ENCODE peak calls at places on chromosomes 4 and X, in four cellular contexts. One of them, this sample, is unnamed.

GRCh38 chrX:153984351-153985178 is 12.0 kb downstream of the TMEM187 start:
- DNase-seq in fibroblast of lung: no peak
- DNase-seq in right lobe of liver: no peak
- DNase-seq in stomach: no peak
- DNase-seq in this sample: no peak

GRCh38 chr4:174260099-174260498 is 23.4 kb downstream of the FBXO8 start:
- DNase-seq in fibroblast of lung: peak; percentile 56
- DNase-seq in right lobe of liver: no peak
- DNase-seq in stomach: no peak
- DNase-seq in this sample: no peak

GRCh38 chr4:6473264-6474052 is 1.0 kb upstream of the PPP2R2C start:
- DNase-seq in right lobe of liver: no peak
- DNase-seq in fibroblast of lung: no peak
- DNase-seq in stomach: no peak
- DNase-seq in this sample: no peak

GRCh38 chr4:141645611-141646340 is 9.4 kb downstream of the IL15 start:
- DNase-seq in stomach: no peak
- DNase-seq in fibroblast of lung: peak; percentile 97
- DNase-seq in right lobe of liver: no peak
- DNase-seq in this sample: no peak

GRCh38 chr4:147090486-147090885 is 144.8 kb upstream of the TTC29 start:
- DNase-seq in stomach: no peak
- DNase-seq in right lobe of liver: no peak
- DNase-seq in fibroblast of lung: no peak
- DNase-seq in this sample: no peak

GRCh38 chr4:93832097-93832496 is 3.5 kb downstream of the ATOH1 start:
- DNase-seq in right lobe of liver: no peak
- DNase-seq in fibroblast of lung: no peak
- DNase-seq in stomach: no peak
- DNase-seq in this sample: no peak

GRCh38 chrX:66039916-66040315 is at the start of gene VSIG4:
- DNase-seq in right lobe of liver: no peak
- DNase-seq in fibroblast of lung: no peak
- DNase-seq in stomach: no peak
- DNase-seq in this sample: no peak

GRCh38 chr4:147054241-147054902 is 108.7 kb upstream of the TTC29 start:
- DNase-seq in stomach: no peak
- DNase-seq in fibroblast of lung: peak; percentile 31
- DNase-seq in right lobe of liver: no peak
- DNase-seq in this sample: no peak

GRCh38 chr4:27007507-27007906 is 146.9 kb downstream of the STIM2 start:
- DNase-seq in fibroblast of lung: no peak
- DNase-seq in right lobe of liver: no peak
- DNase-seq in stomach: no peak
- DNase-seq in this sample: no peak

GRCh38 chr4:56255820-56256219 is 131.5 kb downstream of the AASDH start:
- DNase-seq in right lobe of liver: no peak
- DNase-seq in stomach: no peak
- DNase-seq in fibroblast of lung: no peak
- DNase-seq in this sample: no peak

GRCh38 chr4:56259595-56259994 is 127.7 kb downstream of the AASDH start:
- DNase-seq in stomach: no peak
- DNase-seq in right lobe of liver: no peak
- DNase-seq in fibroblast of lung: no peak
- DNase-seq in this sample: no peak

GRCh38 chr4:56260320-56260719 is 127.0 kb downstream of the AASDH start:
- DNase-seq in stomach: no peak
- DNase-seq in right lobe of liver: no peak
- DNase-seq in fibroblast of lung: no peak
- DNase-seq in this sample: no peak

GRCh38 chr4:56264861-56265260 is 122.4 kb downstream of the AASDH start:
- DNase-seq in fibroblast of lung: no peak
- DNase-seq in right lobe of liver: no peak
- DNase-seq in stomach: no peak
- DNase-seq in this sample: no peak

DNA sequence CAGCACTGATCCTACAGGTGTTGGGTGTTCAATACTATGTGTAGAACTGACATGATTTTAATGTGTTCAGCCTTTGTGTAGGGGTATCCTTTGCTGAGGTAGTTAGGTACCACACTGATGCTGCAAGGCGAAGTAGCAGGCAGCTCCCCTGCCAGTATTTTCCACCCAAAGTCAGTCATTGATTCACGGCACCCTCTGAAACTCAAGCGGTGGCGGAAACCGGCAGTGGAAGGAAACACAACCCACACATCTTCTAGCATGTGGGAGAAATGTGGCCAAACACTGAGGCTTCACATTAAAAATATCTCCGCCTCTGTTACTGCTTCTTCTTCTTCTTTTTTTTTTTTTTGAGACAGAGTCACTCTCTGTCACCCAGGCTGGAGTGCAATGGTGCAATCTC is 126.3 kb downstream of the AASDH start:
- DNase-seq in fibroblast of lung: no peak
- DNase-seq in right lobe of liver: no peak
- DNase-seq in stomach: no peak
- DNase-seq in this sample: no peak
- H3K4me3 ChIP-seq in fibroblast of lung: no peak overlapping the region
- H3K4me3 ChIP-seq in right lobe of liver: no peak overlapping the region
- H3K4me3 ChIP-seq in stomach: no peak overlapping the region
- H3K4me3 ChIP-seq in this sample: no peak overlapping the region

DNA sequence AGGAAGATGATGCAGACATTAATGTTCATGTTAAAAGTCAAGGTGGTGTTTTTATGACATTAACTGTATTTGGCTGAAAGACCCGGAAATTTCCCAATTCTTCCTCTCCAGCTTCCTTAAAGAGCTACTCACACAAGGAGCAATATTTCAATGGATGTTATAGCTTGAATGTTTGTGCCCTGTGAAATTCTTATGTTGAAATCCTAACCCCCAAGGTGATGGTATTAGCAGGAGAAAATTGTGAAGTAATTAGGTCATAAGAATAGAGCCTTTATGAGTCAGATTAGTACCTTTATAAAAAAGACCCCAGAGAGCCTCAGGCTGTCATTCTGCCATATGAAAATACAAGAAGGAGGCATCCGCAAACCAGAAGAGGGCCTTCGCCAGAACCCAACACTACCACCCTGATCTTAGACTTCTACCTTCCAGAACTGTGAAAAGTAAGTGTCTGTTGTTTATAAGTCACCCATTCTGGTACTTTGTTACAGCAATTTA is 3.6 kb downstream of the TLR1 start:
- DNase-seq in fibroblast of lung: peak; percentile 25
- DNase-seq in stomach: no peak
- DNase-seq in right lobe of liver: no peak
- DNase-seq in this sample: no peak
- H3K9me3 ChIP-seq in fibroblast of lung: no peaks in the 10 kb centered on the region
- H3K9me3 ChIP-seq in stomach: no peaks in the 10 kb centered on the region
- H3K9me3 ChIP-seq in right lobe of liver: no peaks in the 10 kb centered on the region
- H3K9me3 ChIP-seq in this sample: no peaks in the 10 kb centered on the region

DNA sequence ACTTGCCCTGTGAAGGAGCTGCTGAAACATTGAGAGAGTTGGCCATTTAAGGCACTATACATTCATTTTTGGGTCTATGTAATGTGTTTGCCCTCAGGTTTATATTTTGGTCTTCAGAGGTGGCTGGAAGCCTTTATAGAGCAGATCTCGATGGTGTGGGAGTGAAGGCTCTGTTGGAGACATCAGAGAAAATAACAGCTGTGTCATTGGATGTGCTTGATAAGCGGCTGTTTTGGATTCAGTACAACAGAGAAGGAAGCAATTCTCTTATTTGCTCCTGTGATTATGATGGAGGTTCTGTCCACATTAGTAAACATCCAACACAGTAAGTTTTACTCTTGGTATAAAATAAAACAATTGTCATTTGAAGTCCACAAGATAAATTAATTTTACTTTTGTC is 31.1 kb downstream of the EGF start:
- DNase-seq in right lobe of liver: no peak
- DNase-seq in stomach: no peak
- DNase-seq in fibroblast of lung: no peak
- DNase-seq in this sample: no peak
- H3K4me3 ChIP-seq in right lobe of liver: no peak overlapping the region
- H3K4me3 ChIP-seq in stomach: no peak overlapping the region
- H3K4me3 ChIP-seq in fibroblast of lung: no peak overlapping the region
- H3K4me3 ChIP-seq in this sample: no peak overlapping the region

GRCh38 chrX:64379924-64380323 is 15.3 kb downstream of the MTMR8 start:
- DNase-seq in right lobe of liver: no peak
- DNase-seq in stomach: no peak
- DNase-seq in fibroblast of lung: no peak
- DNase-seq in this sample: no peak
- H3K9me3 ChIP-seq in right lobe of liver: no peaks in the 10 kb centered on the region
- H3K9me3 ChIP-seq in stomach: peaks cover 36% of the 10 kb centered on the region
- H3K9me3 ChIP-seq in fibroblast of lung: no peaks in the 10 kb centered on the region
- H3K9me3 ChIP-seq in this sample: no peaks in the 10 kb centered on the region

DNA sequence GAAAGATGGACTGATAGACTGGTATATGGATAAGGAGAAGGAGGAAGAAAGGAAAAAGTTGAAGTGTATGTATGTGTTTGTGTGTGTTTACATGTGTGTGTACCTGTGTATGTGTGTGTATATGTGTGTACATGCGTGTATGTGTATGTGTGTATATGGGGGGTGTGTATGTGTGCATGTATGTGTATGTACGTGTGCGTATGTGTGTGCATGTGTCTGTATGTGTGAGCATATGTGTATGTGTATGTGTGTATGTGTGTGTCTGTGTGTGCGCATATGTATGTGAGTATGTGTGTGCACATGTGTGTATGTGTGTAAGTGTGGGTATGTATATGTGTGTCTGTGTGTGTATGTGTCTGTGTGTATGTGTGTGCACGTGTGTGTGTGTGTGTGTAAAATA is 101.5 kb upstream of the KLHL13 start:
- DNase-seq in fibroblast of lung: no peak
- DNase-seq in stomach: no peak
- DNase-seq in right lobe of liver: no peak
- DNase-seq in this sample: no peak
- H3K4me3 ChIP-seq in fibroblast of lung: no peak overlapping the region
- H3K4me3 ChIP-seq in stomach: no peak overlapping the region
- H3K4me3 ChIP-seq in right lobe of liver: no peak overlapping the region
- H3K4me3 ChIP-seq in this sample: no peak overlapping the region

GRCh38 chr4:168972601-168973000 is 37.5 kb downstream of the CBR4 start:
- DNase-seq in right lobe of liver: no peak
- DNase-seq in stomach: no peak
- DNase-seq in fibroblast of lung: no peak
- DNase-seq in this sample: no peak
- H3K9me3 ChIP-seq in right lobe of liver: no peaks in the 10 kb centered on the region
- H3K9me3 ChIP-seq in stomach: peaks cover 18% of the 10 kb centered on the region
- H3K9me3 ChIP-seq in fibroblast of lung: no peaks in the 10 kb centered on the region
- H3K9me3 ChIP-seq in this sample: peaks cover 11% of the 10 kb centered on the region

DNA sequence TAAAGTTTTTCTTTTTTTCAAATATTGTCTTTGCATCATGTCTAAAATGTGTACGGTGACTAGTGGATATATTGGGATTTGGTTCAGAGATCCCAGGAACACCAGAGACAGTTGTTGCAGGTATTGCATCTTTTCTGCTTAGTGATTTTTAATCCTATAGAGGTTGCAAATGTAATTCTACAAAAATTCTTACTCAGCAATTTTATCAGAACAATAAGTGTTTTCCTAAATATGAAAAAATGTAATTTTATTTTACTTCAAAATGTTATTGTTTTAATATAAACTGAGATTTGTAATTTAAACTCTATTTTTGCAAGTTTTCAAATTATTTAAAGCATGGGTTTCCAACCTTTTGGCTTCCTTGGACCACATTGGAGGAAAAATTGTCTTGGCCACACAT is 8.2 kb downstream of the ZNF718 start:
- DNase-seq in right lobe of liver: no peak
- DNase-seq in fibroblast of lung: no peak
- DNase-seq in stomach: no peak
- DNase-seq in this sample: no peak
- H3K4me3 ChIP-seq in right lobe of liver: no peak overlapping the region
- H3K4me3 ChIP-seq in fibroblast of lung: no peak overlapping the region
- H3K4me3 ChIP-seq in stomach: no peak overlapping the region
- H3K4me3 ChIP-seq in this sample: no peak overlapping the region

This sample was measured in RWPE2.